ENCODE peak calls at places on chromosomes 6 and 20, in seven cellular contexts. O is GM23248; W is activated naive CD8-positive, alpha-beta T cell treated with anti-CD3 and anti-CD28 coated beads for 36 hours; X is SK-N-SH; Z is activated T-helper 1 cell treated with Interleukin-2 at 50 U/mL for 16 hours; Y is NCI-H774; T is memory B cell. J is an unnamed sample.

GRCh38 chr20:62824476-62825287 is 7.8 kb downstream of the COL9A3 start:
- DNase-seq in Y (peak), T (no peak), Z (no peak), O (peak), X (peak), W (no peak), J (peak)

GRCh38 chr6:112701201-112701600 is 354.1 kb downstream of the RFPL4B start:
- DNase-seq in W (no peak), O (peak), T (no peak), X (no peak), Z (no peak), Y (no peak), J (peak)

GRCh38 chr6:73476722-73477121 is 15.2 kb downstream of the MTO1 start:
- DNase-seq in Y (no peak), Z (no peak), T (no peak), O (no peak), X (no peak), W (no peak), J (no peak)

GRCh38 chr20:13650474-13650873 is 11.7 kb upstream of the TASP1 start:
- DNase-seq in Z (no peak), W (no peak), Y (no peak), X (no peak), O (no peak), T (no peak), J (no peak)

GRCh38 chr6:129889580-129889979 is 28.5 kb upstream of the TMEM244 start:
- DNase-seq in T (no peak), Y (no peak), W (no peak), X (no peak), O (peak), Z (no peak), J (peak)

GRCh38 chr6:142569676-142570075 is 267.9 kb downstream of the ADGRG6 start:
- DNase-seq in T (no peak), Y (no peak), W (no peak), X (no peak), Z (no peak), O (peak), J (peak)

GRCh38 chr6:3364391-3364790 is 92.5 kb downstream of the SLC22A23 start:
- DNase-seq in O (no peak), W (no peak), Z (no peak), Y (no peak), X (no peak), T (no peak), J (no peak)

GRCh38 chr20:38181207-38181693 is 16.2 kb upstream of the TGM2 start:
- DNase-seq in W (no peak), X (no peak), O (no peak), Y (no peak), Z (no peak), T (no peak), J (peak)

GRCh38 chr6:88785478-88785877 is 177.9 kb downstream of the RNGTT start:
- DNase-seq in X (no peak), W (no peak), Z (no peak), O (no peak), T (no peak), Y (no peak), J (no peak)

GRCh38 chr6:46985943-46986342 is 56.2 kb downstream of the ADGRF1 start:
- DNase-seq in Y (no peak), Z (no peak), W (no peak), T (no peak), O (peak), X (no peak), J (peak)

GRCh38 chr6:15088904-15089568 is 156.8 kb upstream of the JARID2 start:
- DNase-seq in T (no peak), Y (no peak), X (peak), Z (no peak), O (no peak), W (no peak), J (no peak)

GRCh38 chr6:67683960-67684359 is 951.1 kb upstream of the ADGRB3 start:
- DNase-seq in X (no peak), T (no peak), W (no peak), O (no peak), Y (no peak), Z (no peak), J (peak)

GRCh38 chr6:170087946-170088348 is 202.9 kb downstream of the DLL1 start:
- DNase-seq in Y (no peak), Z (peak), W (peak), T (peak), O (no peak), X (no peak), J (no peak)

GRCh38 chr6:27839303-27840081 is 72.7 kb downstream of the OR2B2 start:
- DNase-seq in Y (peak), W (peak), Z (no peak), X (peak), T (no peak), O (peak), J (peak)